ENCODE peak calls at places on chromosomes 4 and X, in five cellular contexts. One of them, this sample, is unnamed.
A peak's percentile ranks its signal among the peaks of the same experiment; 100 is the strongest.

GRCh38 chr4:186067757-186068385 is 1.1 kb upstream of the TLR3 start:
- DNase-seq in NCI-H510A treated with DMSO at 0.1 percent for 48 hours: peak; percentile 78
- DNase-seq in NCI-H345: peak; percentile 42
- DNase-seq in left ventricle myocardium superior: peak; percentile 55
- DNase-seq in stimulated activated CD4-positive, alpha-beta T cell treated with anti-CD3 and anti-CD28 coated beads, Interleukin-12 subunit alpha, Interleukin-12 subunit beta, amount 100 ng/mL, for 24 hours: no peak
- DNase-seq in this sample: peak; percentile 37

GRCh38 chr4:136306361-136306760 is 1225.9 kb downstream of the PCDH18 start:
- DNase-seq in NCI-H510A treated with DMSO at 0.1 percent for 48 hours: no peak
- DNase-seq in NCI-H345: no peak
- DNase-seq in left ventricle myocardium superior: no peak
- DNase-seq in stimulated activated CD4-positive, alpha-beta T cell treated with anti-CD3 and anti-CD28 coated beads, Interleukin-12 subunit alpha, Interleukin-12 subunit beta, amount 100 ng/mL, for 24 hours: no peak
- DNase-seq in this sample: no peak

GRCh38 chrX:131827935-131828334 is 195.2 kb upstream of the STK26 start:
- DNase-seq in NCI-H510A treated with DMSO at 0.1 percent for 48 hours: peak; percentile 4
- DNase-seq in NCI-H345: peak; percentile 54
- DNase-seq in left ventricle myocardium superior: no peak
- DNase-seq in stimulated activated CD4-positive, alpha-beta T cell treated with anti-CD3 and anti-CD28 coated beads, Interleukin-12 subunit alpha, Interleukin-12 subunit beta, amount 100 ng/mL, for 24 hours: peak; percentile 37
- DNase-seq in this sample: no peak

GRCh38 chr4:84499065-84499982 is at the start of gene NKX6-1:
- DNase-seq in NCI-H510A treated with DMSO at 0.1 percent for 48 hours: peak; percentile 92
- DNase-seq in NCI-H345: peak; percentile 91
- DNase-seq in left ventricle myocardium superior: peak; percentile 72
- DNase-seq in stimulated activated CD4-positive, alpha-beta T cell treated with anti-CD3 and anti-CD28 coated beads, Interleukin-12 subunit alpha, Interleukin-12 subunit beta, amount 100 ng/mL, for 24 hours: no peak
- DNase-seq in this sample: peak; percentile 51

GRCh38 chrX:54358424-54359211 is 772 bp upstream of the WNK3 start:
- DNase-seq in NCI-H510A treated with DMSO at 0.1 percent for 48 hours: peak; percentile 81
- DNase-seq in NCI-H345: peak; percentile 85
- DNase-seq in left ventricle myocardium superior: peak; percentile 56
- DNase-seq in stimulated activated CD4-positive, alpha-beta T cell treated with anti-CD3 and anti-CD28 coated beads, Interleukin-12 subunit alpha, Interleukin-12 subunit beta, amount 100 ng/mL, for 24 hours: peak; percentile 27
- DNase-seq in this sample: peak; percentile 45

GRCh38 chr4:108168213-108168671 is 490 bp downstream of the LEF1 start:
- DNase-seq in NCI-H510A treated with DMSO at 0.1 percent for 48 hours: no peak
- DNase-seq in NCI-H345: no peak
- DNase-seq in left ventricle myocardium superior: no peak
- DNase-seq in stimulated activated CD4-positive, alpha-beta T cell treated with anti-CD3 and anti-CD28 coated beads, Interleukin-12 subunit alpha, Interleukin-12 subunit beta, amount 100 ng/mL, for 24 hours: no peak
- DNase-seq in this sample: no peak

GRCh38 chr4:109609431-109609830 is 49.4 kb downstream of the MCUB start:
- DNase-seq in NCI-H510A treated with DMSO at 0.1 percent for 48 hours: no peak
- DNase-seq in NCI-H345: no peak
- DNase-seq in left ventricle myocardium superior: no peak
- DNase-seq in stimulated activated CD4-positive, alpha-beta T cell treated with anti-CD3 and anti-CD28 coated beads, Interleukin-12 subunit alpha, Interleukin-12 subunit beta, amount 100 ng/mL, for 24 hours: no peak
- DNase-seq in this sample: no peak

GRCh38 chr4:129138762-129139496 is 43.0 kb downstream of the C4orf33 start:
- DNase-seq in NCI-H510A treated with DMSO at 0.1 percent for 48 hours: peak; percentile 66
- DNase-seq in NCI-H345: peak; percentile 56
- DNase-seq in left ventricle myocardium superior: no peak
- DNase-seq in stimulated activated CD4-positive, alpha-beta T cell treated with anti-CD3 and anti-CD28 coated beads, Interleukin-12 subunit alpha, Interleukin-12 subunit beta, amount 100 ng/mL, for 24 hours: no peak
- DNase-seq in this sample: no peak

GRCh38 chr4:38943355-38943754 is 75.7 kb downstream of the FAM114A1 start:
- DNase-seq in NCI-H510A treated with DMSO at 0.1 percent for 48 hours: no peak
- DNase-seq in NCI-H345: peak; percentile 13
- DNase-seq in left ventricle myocardium superior: peak; percentile 71
- DNase-seq in stimulated activated CD4-positive, alpha-beta T cell treated with anti-CD3 and anti-CD28 coated beads, Interleukin-12 subunit alpha, Interleukin-12 subunit beta, amount 100 ng/mL, for 24 hours: no peak
- DNase-seq in this sample: no peak

GRCh38 chrX:132184871-132185270 is 34.4 kb downstream of the RAP2C start:
- DNase-seq in NCI-H510A treated with DMSO at 0.1 percent for 48 hours: no peak
- DNase-seq in NCI-H345: no peak
- DNase-seq in left ventricle myocardium superior: no peak
- DNase-seq in stimulated activated CD4-positive, alpha-beta T cell treated with anti-CD3 and anti-CD28 coated beads, Interleukin-12 subunit alpha, Interleukin-12 subunit beta, amount 100 ng/mL, for 24 hours: no peak
- DNase-seq in this sample: no peak

GRCh38 chr4:124333466-124333865 is 379.1 kb downstream of the ANKRD50 start:
- DNase-seq in NCI-H510A treated with DMSO at 0.1 percent for 48 hours: no peak
- DNase-seq in NCI-H345: no peak
- DNase-seq in left ventricle myocardium superior: no peak
- DNase-seq in stimulated activated CD4-positive, alpha-beta T cell treated with anti-CD3 and anti-CD28 coated beads, Interleukin-12 subunit alpha, Interleukin-12 subunit beta, amount 100 ng/mL, for 24 hours: no peak
- DNase-seq in this sample: no peak

GRCh38 chrX:45472968-45473367 is 272.3 kb upstream of the DIPK2B start:
- DNase-seq in NCI-H510A treated with DMSO at 0.1 percent for 48 hours: no peak
- DNase-seq in NCI-H345: no peak
- DNase-seq in left ventricle myocardium superior: no peak
- DNase-seq in stimulated activated CD4-positive, alpha-beta T cell treated with anti-CD3 and anti-CD28 coated beads, Interleukin-12 subunit alpha, Interleukin-12 subunit beta, amount 100 ng/mL, for 24 hours: no peak
- DNase-seq in this sample: no peak

GRCh38 chr4:164359881-164360280 is 394.1 kb upstream of the SMIM31 start:
- DNase-seq in NCI-H510A treated with DMSO at 0.1 percent for 48 hours: no peak
- DNase-seq in NCI-H345: no peak
- DNase-seq in left ventricle myocardium superior: no peak
- DNase-seq in stimulated activated CD4-positive, alpha-beta T cell treated with anti-CD3 and anti-CD28 coated beads, Interleukin-12 subunit alpha, Interleukin-12 subunit beta, amount 100 ng/mL, for 24 hours: no peak
- DNase-seq in this sample: no peak

GRCh38 chr4:122827258-122827887 is 742 bp downstream of the FGF2 start:
- DNase-seq in NCI-H510A treated with DMSO at 0.1 percent for 48 hours: peak; percentile 32
- DNase-seq in NCI-H345: peak; percentile 39
- DNase-seq in left ventricle myocardium superior: peak; percentile 59
- DNase-seq in stimulated activated CD4-positive, alpha-beta T cell treated with anti-CD3 and anti-CD28 coated beads, Interleukin-12 subunit alpha, Interleukin-12 subunit beta, amount 100 ng/mL, for 24 hours: peak; percentile 11
- DNase-seq in this sample: no peak

GRCh38 chrX:134840370-134840769 is 150.4 kb upstream of the SMIM10 start:
- DNase-seq in NCI-H510A treated with DMSO at 0.1 percent for 48 hours: no peak
- DNase-seq in NCI-H345: no peak
- DNase-seq in left ventricle myocardium superior: no peak
- DNase-seq in stimulated activated CD4-positive, alpha-beta T cell treated with anti-CD3 and anti-CD28 coated beads, Interleukin-12 subunit alpha, Interleukin-12 subunit beta, amount 100 ng/mL, for 24 hours: no peak
- DNase-seq in this sample: no peak

GRCh38 chr4:143230683-143231082 is 46.0 kb downstream of the USP38 start:
- DNase-seq in NCI-H510A treated with DMSO at 0.1 percent for 48 hours: no peak
- DNase-seq in NCI-H345: no peak
- DNase-seq in left ventricle myocardium superior: no peak
- DNase-seq in stimulated activated CD4-positive, alpha-beta T cell treated with anti-CD3 and anti-CD28 coated beads, Interleukin-12 subunit alpha, Interleukin-12 subunit beta, amount 100 ng/mL, for 24 hours: no peak
- DNase-seq in this sample: no peak

GRCh38 chrX:68685722-68686683 is 38.5 kb downstream of the STARD8 start:
- DNase-seq in NCI-H510A treated with DMSO at 0.1 percent for 48 hours: no peak
- DNase-seq in NCI-H345: no peak
- DNase-seq in left ventricle myocardium superior: peak; percentile 68
- DNase-seq in stimulated activated CD4-positive, alpha-beta T cell treated with anti-CD3 and anti-CD28 coated beads, Interleukin-12 subunit alpha, Interleukin-12 subunit beta, amount 100 ng/mL, for 24 hours: no peak
- DNase-seq in this sample: no peak

GRCh38 chrX:10142041-10142589 is 14.7 kb upstream of the CLCN4 start:
- DNase-seq in NCI-H510A treated with DMSO at 0.1 percent for 48 hours: no peak
- DNase-seq in NCI-H345: no peak
- DNase-seq in left ventricle myocardium superior: no peak
- DNase-seq in stimulated activated CD4-positive, alpha-beta T cell treated with anti-CD3 and anti-CD28 coated beads, Interleukin-12 subunit alpha, Interleukin-12 subunit beta, amount 100 ng/mL, for 24 hours: no peak
- DNase-seq in this sample: no peak

GRCh38 chrX:134148293-134148692 is 88.7 kb upstream of the CCDC160 start:
- DNase-seq in NCI-H510A treated with DMSO at 0.1 percent for 48 hours: no peak
- DNase-seq in NCI-H345: no peak
- DNase-seq in left ventricle myocardium superior: no peak
- DNase-seq in stimulated activated CD4-positive, alpha-beta T cell treated with anti-CD3 and anti-CD28 coated beads, Interleukin-12 subunit alpha, Interleukin-12 subunit beta, amount 100 ng/mL, for 24 hours: no peak
- DNase-seq in this sample: no peak

GRCh38 chrX:47080215-47080914 is 2.1 kb downstream of the RGN start:
- DNase-seq in NCI-H510A treated with DMSO at 0.1 percent for 48 hours: no peak
- DNase-seq in NCI-H345: no peak
- DNase-seq in left ventricle myocardium superior: no peak
- DNase-seq in stimulated activated CD4-positive, alpha-beta T cell treated with anti-CD3 and anti-CD28 coated beads, Interleukin-12 subunit alpha, Interleukin-12 subunit beta, amount 100 ng/mL, for 24 hours: no peak
- DNase-seq in this sample: no peak

GRCh38 chr4:165826166-165826565 is 46.9 kb upstream of the TLL1 start:
- DNase-seq in NCI-H510A treated with DMSO at 0.1 percent for 48 hours: no peak
- DNase-seq in NCI-H345: no peak
- DNase-seq in left ventricle myocardium superior: no peak
- DNase-seq in stimulated activated CD4-positive, alpha-beta T cell treated with anti-CD3 and anti-CD28 coated beads, Interleukin-12 subunit alpha, Interleukin-12 subunit beta, amount 100 ng/mL, for 24 hours: no peak
- DNase-seq in this sample: no peak

GRCh38 chr4:2935762-2936743 is 27.2 kb downstream of the NOP14 start:
- DNase-seq in NCI-H510A treated with DMSO at 0.1 percent for 48 hours: peak; percentile 5
- DNase-seq in NCI-H345: no peak
- DNase-seq in left ventricle myocardium superior: peak; percentile 14
- DNase-seq in stimulated activated CD4-positive, alpha-beta T cell treated with anti-CD3 and anti-CD28 coated beads, Interleukin-12 subunit alpha, Interleukin-12 subunit beta, amount 100 ng/mL, for 24 hours: peak; percentile 72
- DNase-seq in this sample: peak; percentile 50

GRCh38 chr4:105551968-105552746 is at the start of gene ARHGEF38:
- DNase-seq in NCI-H510A treated with DMSO at 0.1 percent for 48 hours: peak; percentile 87
- DNase-seq in NCI-H345: peak; percentile 79
- DNase-seq in left ventricle myocardium superior: no peak
- DNase-seq in stimulated activated CD4-positive, alpha-beta T cell treated with anti-CD3 and anti-CD28 coated beads, Interleukin-12 subunit alpha, Interleukin-12 subunit beta, amount 100 ng/mL, for 24 hours: no peak
- DNase-seq in this sample: peak; percentile 58

GRCh38 chrX:119541188-119541587 is 24.0 kb downstream of the STEEP1 start:
- DNase-seq in NCI-H510A treated with DMSO at 0.1 percent for 48 hours: no peak
- DNase-seq in NCI-H345: no peak
- DNase-seq in left ventricle myocardium superior: no peak
- DNase-seq in stimulated activated CD4-positive, alpha-beta T cell treated with anti-CD3 and anti-CD28 coated beads, Interleukin-12 subunit alpha, Interleukin-12 subunit beta, amount 100 ng/mL, for 24 hours: no peak
- DNase-seq in this sample: no peak

GRCh38 chr4:109444182-109444844 is 10.7 kb downstream of the SEC24B start:
- DNase-seq in NCI-H510A treated with DMSO at 0.1 percent for 48 hours: no peak
- DNase-seq in NCI-H345: no peak
- DNase-seq in left ventricle myocardium superior: no peak
- DNase-seq in stimulated activated CD4-positive, alpha-beta T cell treated with anti-CD3 and anti-CD28 coated beads, Interleukin-12 subunit alpha, Interleukin-12 subunit beta, amount 100 ng/mL, for 24 hours: no peak
- DNase-seq in this sample: no peak

GRCh38 chrX:40418413-40419195 is 162.2 kb upstream of the ATP6AP2 start:
- DNase-seq in NCI-H510A treated with DMSO at 0.1 percent for 48 hours: peak; percentile 46
- DNase-seq in NCI-H345: no peak
- DNase-seq in left ventricle myocardium superior: no peak
- DNase-seq in stimulated activated CD4-positive, alpha-beta T cell treated with anti-CD3 and anti-CD28 coated beads, Interleukin-12 subunit alpha, Interleukin-12 subunit beta, amount 100 ng/mL, for 24 hours: no peak
- DNase-seq in this sample: peak; percentile 30

This sample was measured in breast epithelium.